ENCODE peak calls at places on chromosomes 13 and 19, in six cellular contexts. Y is heart left ventricle; D is CD8-positive, alpha-beta T cell; J is spleen; F is left ventricle myocardium inferior; T is tibial nerve. P is an unnamed sample.

GRCh38 chr19:38298841-38299680 is 5.0 kb upstream of the C19orf33 start:
- DNase-seq in F (no peak), Y (no peak), T (no peak), J (no peak), D (no peak), P (no peak)

GRCh38 chr13:94050686-94051085 is 428.8 kb downstream of the DCT start:
- DNase-seq in T (no peak), J (no peak), D (no peak), Y (no peak), F (no peak), P (no peak)

GRCh38 chr19:10580979-10581631 is 6.0 kb downstream of the AP1M2 start:
- DNase-seq in J (peak; percentile 95), D (peak; percentile 81), Y (peak; percentile 89), T (peak; percentile 97), F (peak; percentile 85), P (peak; percentile 96)

GRCh38 chr13:44231786-44232516 is 141.7 kb upstream of the SERP2 start:
- DNase-seq in Y (no peak), T (peak; percentile 52), D (no peak), F (no peak), J (no peak), P (peak; percentile 95)

GRCh38 chr13:95067303-95067702 is 233.9 kb downstream of the ABCC4 start:
- DNase-seq in T (no peak), J (no peak), Y (no peak), F (no peak), D (no peak), P (no peak)

GRCh38 chr19:18380843-18381242 is 5.1 kb upstream of the GDF15 start:
- DNase-seq in F (no peak), Y (no peak), T (no peak), J (no peak), D (no peak), P (no peak)

GRCh38 chr13:45592758-45593157 is 22.8 kb downstream of the ERICH6B start:
- DNase-seq in D (no peak), F (no peak), T (no peak), J (no peak), Y (no peak), P (no peak)

GRCh38 chr19:44308011-44308410 is 3.2 kb upstream of the ZNF235 start:
- DNase-seq in J (no peak), T (no peak), D (no peak), F (no peak), Y (no peak), P (no peak)

GRCh38 chr13:98443800-98444325 is 133.0 kb downstream of the STK24 start:
- DNase-seq in F (no peak), T (no peak), D (no peak), J (no peak), Y (no peak), P (no peak)

GRCh38 chr13:100875392-100876043 is 200.9 kb upstream of the TMTC4 start:
- DNase-seq in D (no peak), T (no peak), J (no peak), F (no peak), Y (no peak), P (no peak)

GRCh38 chr13:71252191-71252704 is 614.8 kb downstream of the DACH1 start:
- DNase-seq in Y (no peak), J (no peak), T (no peak), D (no peak), F (no peak), P (no peak)

GRCh38 chr13:95298971-95299627 is 2.2 kb downstream of the ABCC4 start:
- DNase-seq in F (no peak), J (no peak), D (no peak), Y (no peak), T (no peak), P (no peak)

GRCh38 chr13:48749699-48750473 is 96.2 kb downstream of the CYSLTR2 start:
- DNase-seq in T (peak; percentile 83), D (no peak), J (no peak), F (peak; percentile 80), Y (peak; percentile 87), P (peak; percentile 88)

GRCh38 chr13:47332149-47332548 is 435.3 kb upstream of the HTR2A start:
- DNase-seq in T (no peak), F (no peak), D (no peak), J (no peak), Y (no peak), P (no peak)

GRCh38 chr19:28603453-28603852 is 609.5 kb downstream of the UQCRFS1 start:
- DNase-seq in Y (no peak), J (no peak), D (no peak), F (no peak), T (no peak), P (no peak)

GRCh38 chr13:42626461-42626860 is 52.5 kb downstream of the TNFSF11 start:
- DNase-seq in J (no peak), Y (no peak), T (no peak), F (no peak), D (no peak), P (no peak)

GRCh38 chr19:9885077-9885552 is 50.0 kb downstream of the PIN1 start:
- DNase-seq in T (no peak), J (no peak), F (peak; percentile 41), Y (peak; percentile 55), D (no peak), P (peak; percentile 57)

GRCh38 chr13:35157143-35157755 is 215.2 kb downstream of the NBEA start:
- DNase-seq in T (peak; percentile 61), Y (no peak), J (no peak), D (no peak), F (no peak), P (peak; percentile 57)

GRCh38 chr13:44142911-44143665 is 230.5 kb upstream of the SERP2 start:
- DNase-seq in F (no peak), Y (no peak), T (no peak), J (no peak), D (no peak), P (no peak)

GRCh38 chr19:4557971-4558941 is 1.2 kb downstream of the SEMA6B start:
- DNase-seq in D (no peak), T (no peak), F (no peak), J (peak; percentile 85), Y (no peak), P (peak; percentile 90)

GRCh38 chr13:50017819-50018218 is 2.6 kb downstream of the KCNRG start:
- DNase-seq in J (no peak), T (no peak), Y (no peak), F (no peak), D (no peak), P (no peak)

GRCh38 chr19:55454787-55455243 is 6.6 kb downstream of the ISOC2 start:
- DNase-seq in Y (no peak), D (no peak), F (no peak), J (no peak), T (no peak), P (peak; percentile 89)

GRCh38 chr13:39968646-39969475 is 313.4 kb downstream of the COG6 start:
- DNase-seq in J (no peak), T (no peak), Y (no peak), D (no peak), F (no peak), P (no peak)

GRCh38 chr19:30733826-30734550 is 361.8 kb downstream of the ZNF536 start:
- DNase-seq in T (peak; percentile 52), J (no peak), D (no peak), Y (no peak), F (no peak), P (no peak)

GRCh38 chr19:56094449-56094848 is 26.6 kb downstream of the ZNF787 start:
- DNase-seq in T (no peak), D (no peak), F (no peak), Y (no peak), J (no peak), P (no peak)

GRCh38 chr13:91592050-91593014 is 193.9 kb downstream of the GPC5 start:
- DNase-seq in D (no peak), T (no peak), F (no peak), J (no peak), Y (no peak), P (no peak)

GRCh38 chr19:14385492-14385891 is 4.2 kb downstream of the ADGRE5 start:
- DNase-seq in T (no peak), D (no peak), Y (no peak), J (peak; percentile 85), F (no peak), P (no peak)

GRCh38 chr13:109595466-109595865 is 190.9 kb downstream of the IRS2 start:
- DNase-seq in T (no peak), D (no peak), F (no peak), Y (no peak), J (no peak), P (no peak)

GRCh38 chr13:90444232-90444631 is 903.3 kb upstream of the MIR17HG start:
- DNase-seq in D (no peak), F (no peak), T (no peak), J (no peak), Y (no peak), P (no peak)

GRCh38 chr13:62837895-62838294 is 1422.2 kb upstream of the PCDH20 start:
- DNase-seq in F (no peak), J (no peak), Y (no peak), D (no peak), T (no peak), P (no peak)

GRCh38 chr13:113938716-113939115 is 35.2 kb downstream of the C13orf46 start:
- DNase-seq in F (no peak), Y (peak; percentile 29), D (no peak), T (no peak), J (no peak), P (no peak)
- H3K27ac ChIP-seq in F (no peak overlapping the region), Y (no peak overlapping the region), D (no peak overlapping the region), T (no peak overlapping the region), J (no peak overlapping the region), P (no peak overlapping the region)

DNA sequence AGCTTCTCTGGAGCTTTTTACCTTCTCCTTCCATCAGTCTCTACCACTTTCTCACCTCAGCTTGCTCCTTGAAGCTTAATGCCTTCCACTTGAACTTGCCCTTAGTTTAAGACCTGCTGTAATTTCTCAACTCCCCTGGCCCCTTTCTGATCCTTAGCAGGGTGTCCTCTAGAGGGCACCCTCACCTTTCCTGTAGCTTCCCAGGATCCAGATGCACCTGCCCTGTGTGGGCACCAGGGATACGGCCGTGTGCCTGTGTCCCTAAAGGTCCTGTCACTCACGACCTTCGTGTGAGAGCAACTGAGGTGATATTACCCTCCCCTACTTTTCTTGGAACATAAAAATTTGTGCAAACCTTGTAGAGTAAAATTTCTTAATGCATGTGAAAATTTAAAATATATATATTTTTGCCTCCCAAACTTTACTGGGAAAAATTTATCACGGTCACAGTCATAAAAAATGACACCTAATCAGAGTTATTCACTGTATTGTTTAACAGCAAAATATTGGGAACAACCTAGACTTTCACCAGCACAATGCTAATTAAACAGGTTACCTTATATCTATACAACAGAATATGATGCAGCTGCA is 46.4 kb downstream of the PSG3 start:
- DNase-seq in J (no peak), Y (no peak), T (no peak), D (no peak), F (no peak), P (peak; percentile 63)
- TF ChIP-seq CTCF in J (no peak), Y (no peak), T (no peak), D (no peak), F (peak; percentile 38), P (peak; percentile 48)

GRCh38 chr13:106963151-106963550 is 395.2 kb upstream of the ARGLU1 start:
- DNase-seq in F (no peak), J (no peak), D (no peak), T (no peak), Y (no peak), P (no peak)

GRCh38 chr13:106958690-106959089 is 390.8 kb upstream of the ARGLU1 start:
- DNase-seq in T (no peak), F (no peak), Y (no peak), J (no peak), D (no peak), P (no peak)

GRCh38 chr13:106961219-106961618 is 393.3 kb upstream of the ARGLU1 start:
- DNase-seq in J (no peak), T (no peak), D (no peak), Y (no peak), F (no peak), P (no peak)
- H3K27ac ChIP-seq in J (no peak overlapping the region), T (no peak overlapping the region), D (no peak overlapping the region), Y (no peak overlapping the region), F (no peak overlapping the region), P (no peak overlapping the region)

GRCh38 chr19:48169974-48170803 is at the start of the genes LIG1 and ZSWIM9:
- DNase-seq in D (peak; percentile 82), T (peak; percentile 82), Y (peak; percentile 94), F (peak; percentile 91), J (peak; percentile 98), P (peak; percentile 97)
- TF ChIP-seq CTCF in D (peak; percentile 25), T (peak; percentile 20), Y (peak; percentile 12), F (peak; percentile 29), J (peak; percentile 43), P (no peak)